ENCODE peak calls at places on chromosomes 3 and 15, in eight cellular contexts. One of them, this sample, is unnamed.

GRCh38 chr3:15148614-15149013 is 49.7 kb upstream of the RBSN start:
- DNase-seq in Panc1: no peak
- DNase-seq in stomach: no peak
- DNase-seq in breast epithelium: no peak
- DNase-seq in GM23338: peak
- DNase-seq in sigmoid colon: no peak
- DNase-seq in upper lobe of left lung: peak
- DNase-seq in K562: peak
- DNase-seq in this sample: no peak

GRCh38 chr3:108218811-108219210 is 3.4 kb downstream of the IFT57 start:
- DNase-seq in Panc1: no peak
- DNase-seq in stomach: no peak
- DNase-seq in breast epithelium: no peak
- DNase-seq in GM23338: no peak
- DNase-seq in sigmoid colon: no peak
- DNase-seq in upper lobe of left lung: no peak
- DNase-seq in K562: no peak
- DNase-seq in this sample: no peak

GRCh38 chr15:80999623-81000036 is 1.1 kb upstream of the TLNRD1 start:
- DNase-seq in Panc1: no peak
- DNase-seq in stomach: peak
- DNase-seq in breast epithelium: peak
- DNase-seq in GM23338: peak
- DNase-seq in sigmoid colon: no peak
- DNase-seq in upper lobe of left lung: peak
- DNase-seq in K562: peak
- DNase-seq in this sample: peak

GRCh38 chr3:183247190-183247589 is 5.9 kb upstream of the B3GNT5 start:
- DNase-seq in Panc1: no peak
- DNase-seq in stomach: no peak
- DNase-seq in breast epithelium: no peak
- DNase-seq in GM23338: peak
- DNase-seq in sigmoid colon: no peak
- DNase-seq in upper lobe of left lung: no peak
- DNase-seq in K562: no peak
- DNase-seq in this sample: no peak

GRCh38 chr3:182979103-182979697 is 1.1 kb downstream of the DCUN1D1 start:
- DNase-seq in Panc1: no peak
- DNase-seq in stomach: no peak
- DNase-seq in breast epithelium: no peak
- DNase-seq in GM23338: no peak
- DNase-seq in sigmoid colon: no peak
- DNase-seq in upper lobe of left lung: no peak
- DNase-seq in K562: no peak
- DNase-seq in this sample: no peak

GRCh38 chr3:152235709-152236298 is 32.9 kb upstream of the MBNL1 start:
- DNase-seq in Panc1: no peak
- DNase-seq in stomach: no peak
- DNase-seq in breast epithelium: no peak
- DNase-seq in GM23338: no peak
- DNase-seq in sigmoid colon: no peak
- DNase-seq in upper lobe of left lung: no peak
- DNase-seq in K562: peak
- DNase-seq in this sample: no peak

GRCh38 chr3:123870033-123870432 is 14.1 kb downstream of the MYLK start:
- DNase-seq in Panc1: no peak
- DNase-seq in stomach: no peak
- DNase-seq in breast epithelium: no peak
- DNase-seq in GM23338: no peak
- DNase-seq in sigmoid colon: no peak
- DNase-seq in upper lobe of left lung: no peak
- DNase-seq in K562: no peak
- DNase-seq in this sample: no peak

GRCh38 chr3:50229490-50229889 is 6.5 kb upstream of the GNAI2 start:
- DNase-seq in Panc1: no peak
- DNase-seq in stomach: no peak
- DNase-seq in breast epithelium: no peak
- DNase-seq in GM23338: no peak
- DNase-seq in sigmoid colon: no peak
- DNase-seq in upper lobe of left lung: no peak
- DNase-seq in K562: no peak
- DNase-seq in this sample: no peak

GRCh38 chr3:63043631-63044030 is 168.4 kb upstream of the CADPS start:
- DNase-seq in Panc1: no peak
- DNase-seq in stomach: no peak
- DNase-seq in breast epithelium: no peak
- DNase-seq in GM23338: no peak
- DNase-seq in sigmoid colon: no peak
- DNase-seq in upper lobe of left lung: no peak
- DNase-seq in K562: no peak
- DNase-seq in this sample: peak

GRCh38 chr3:135192929-135193328 is 397.9 kb downstream of the EPHB1 start:
- DNase-seq in Panc1: no peak
- DNase-seq in stomach: no peak
- DNase-seq in breast epithelium: no peak
- DNase-seq in GM23338: no peak
- DNase-seq in sigmoid colon: no peak
- DNase-seq in upper lobe of left lung: no peak
- DNase-seq in K562: no peak
- DNase-seq in this sample: no peak

DNA sequence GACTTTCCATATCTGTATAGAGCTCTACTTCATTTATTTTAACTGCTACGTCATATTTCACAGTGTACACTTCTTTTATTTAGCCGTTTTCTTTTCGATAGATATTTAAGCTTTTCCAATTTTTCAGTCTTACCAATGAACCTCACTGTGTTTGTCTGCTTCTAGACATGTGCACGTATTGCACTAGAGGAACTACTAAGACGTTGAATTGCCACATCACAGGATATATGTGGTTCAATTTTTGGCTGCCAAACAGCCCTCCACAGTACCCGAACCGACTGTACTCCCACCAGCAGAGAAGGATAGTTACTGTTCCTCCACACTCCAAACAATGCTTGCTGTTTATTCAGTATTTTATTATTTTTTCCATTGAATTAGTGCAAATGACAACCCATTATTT is 2.0 kb downstream of the NR1I2 start:
- DNase-seq in Panc1: no peak
- DNase-seq in stomach: no peak
- DNase-seq in breast epithelium: no peak
- DNase-seq in GM23338: no peak
- DNase-seq in sigmoid colon: no peak
- DNase-seq in upper lobe of left lung: no peak
- DNase-seq in K562: no peak
- DNase-seq in this sample: no peak
- TF ChIP-seq POLR2AphosphoS5 in Panc1: no peak
- TF ChIP-seq POLR2AphosphoS5 in stomach: no peak
- TF ChIP-seq POLR2AphosphoS5 in breast epithelium: no peak
- TF ChIP-seq POLR2AphosphoS5 in GM23338: no peak
- TF ChIP-seq POLR2AphosphoS5 in sigmoid colon: no peak
- TF ChIP-seq POLR2AphosphoS5 in upper lobe of left lung: no peak
- TF ChIP-seq POLR2AphosphoS5 in K562: no peak
- TF ChIP-seq POLR2AphosphoS5 in this sample: no peak

DNA sequence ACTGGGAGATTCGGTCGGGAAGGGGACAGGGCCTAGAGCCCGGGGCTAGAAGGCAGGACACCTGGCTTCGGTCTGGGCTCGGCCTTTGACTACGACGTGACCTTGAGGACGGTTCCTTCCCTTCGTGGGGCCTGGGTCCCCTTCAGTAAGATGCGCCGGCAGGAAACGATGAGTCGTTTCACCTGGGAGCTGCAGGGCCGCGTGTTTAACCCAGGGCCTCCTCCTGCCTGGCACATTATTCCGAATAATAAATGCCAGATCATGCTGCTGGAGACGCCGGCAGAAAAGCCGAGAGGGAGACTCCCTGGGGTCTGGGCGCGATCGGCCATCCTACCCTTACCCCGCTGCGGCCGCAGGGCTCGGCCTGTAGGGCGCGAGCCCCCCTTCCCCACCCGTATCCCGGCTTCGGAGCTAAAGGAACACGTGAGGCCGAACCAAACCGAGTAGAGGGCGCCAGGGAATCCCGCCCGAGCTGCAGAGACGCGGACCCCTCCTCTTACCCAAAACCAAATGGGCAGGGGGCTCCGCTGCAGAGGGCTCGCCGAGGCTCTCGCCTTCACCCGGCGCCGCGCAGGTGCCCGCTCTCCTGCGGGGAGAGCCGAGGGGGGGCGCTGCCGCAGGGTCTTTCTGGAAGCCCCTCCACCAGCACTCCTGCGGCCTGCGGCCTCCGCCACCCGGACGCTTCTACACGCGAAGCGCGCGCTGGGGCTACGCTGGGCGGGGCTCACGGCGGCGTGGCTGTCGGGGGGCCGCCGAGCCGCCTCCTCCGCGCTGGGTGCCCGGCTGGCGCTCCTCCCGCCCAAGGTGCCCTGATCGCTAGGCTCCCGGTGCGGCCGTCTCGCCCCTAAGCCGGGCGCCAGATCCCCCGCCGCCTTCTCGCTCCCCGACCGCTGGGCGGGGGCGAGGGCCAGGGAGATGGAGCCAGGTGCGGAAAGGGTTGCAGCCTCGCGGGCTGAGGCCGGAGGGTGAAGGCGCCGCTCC is at the start of gene BDH1:
- DNase-seq in Panc1: no peak
- DNase-seq in stomach: peak
- DNase-seq in breast epithelium: no peak
- DNase-seq in GM23338: peak
- DNase-seq in sigmoid colon: no peak
- DNase-seq in upper lobe of left lung: peak
- DNase-seq in K562: no peak
- DNase-seq in this sample: peak
- TF ChIP-seq POLR2AphosphoS5 in Panc1: no peak
- TF ChIP-seq POLR2AphosphoS5 in stomach: peak
- TF ChIP-seq POLR2AphosphoS5 in breast epithelium: no peak
- TF ChIP-seq POLR2AphosphoS5 in GM23338: peak
- TF ChIP-seq POLR2AphosphoS5 in sigmoid colon: no peak
- TF ChIP-seq POLR2AphosphoS5 in upper lobe of left lung: no peak
- TF ChIP-seq POLR2AphosphoS5 in K562: no peak
- TF ChIP-seq POLR2AphosphoS5 in this sample: peak

GRCh38 chr3:173098959-173099358 is 42.1 kb downstream of the SPATA16 start:
- DNase-seq in Panc1: no peak
- DNase-seq in stomach: no peak
- DNase-seq in breast epithelium: no peak
- DNase-seq in GM23338: no peak
- DNase-seq in sigmoid colon: no peak
- DNase-seq in upper lobe of left lung: no peak
- DNase-seq in K562: no peak
- DNase-seq in this sample: no peak
- TF ChIP-seq POLR2AphosphoS5 in Panc1: no peak
- TF ChIP-seq POLR2AphosphoS5 in stomach: no peak
- TF ChIP-seq POLR2AphosphoS5 in breast epithelium: no peak
- TF ChIP-seq POLR2AphosphoS5 in GM23338: no peak
- TF ChIP-seq POLR2AphosphoS5 in sigmoid colon: no peak
- TF ChIP-seq POLR2AphosphoS5 in upper lobe of left lung: no peak
- TF ChIP-seq POLR2AphosphoS5 in K562: no peak
- TF ChIP-seq POLR2AphosphoS5 in this sample: no peak

GRCh38 chr3:29521751-29522150 is 240.9 kb downstream of the RBMS3 start:
- DNase-seq in Panc1: no peak
- DNase-seq in stomach: no peak
- DNase-seq in breast epithelium: no peak
- DNase-seq in GM23338: no peak
- DNase-seq in sigmoid colon: no peak
- DNase-seq in upper lobe of left lung: no peak
- DNase-seq in K562: no peak
- DNase-seq in this sample: no peak

GRCh38 chr3:29527251-29527650 is 246.4 kb downstream of the RBMS3 start:
- DNase-seq in Panc1: no peak
- DNase-seq in stomach: no peak
- DNase-seq in breast epithelium: no peak
- DNase-seq in GM23338: no peak
- DNase-seq in sigmoid colon: no peak
- DNase-seq in upper lobe of left lung: no peak
- DNase-seq in K562: no peak
- DNase-seq in this sample: no peak

GRCh38 chr3:29520764-29521163 is 239.9 kb downstream of the RBMS3 start:
- DNase-seq in Panc1: no peak
- DNase-seq in stomach: no peak
- DNase-seq in breast epithelium: no peak
- DNase-seq in GM23338: no peak
- DNase-seq in sigmoid colon: no peak
- DNase-seq in upper lobe of left lung: no peak
- DNase-seq in K562: no peak
- DNase-seq in this sample: no peak

GRCh38 chr3:29525254-29525881 is 244.5 kb downstream of the RBMS3 start:
- DNase-seq in Panc1: no peak
- DNase-seq in stomach: peak
- DNase-seq in breast epithelium: no peak
- DNase-seq in GM23338: no peak
- DNase-seq in sigmoid colon: peak
- DNase-seq in upper lobe of left lung: peak
- DNase-seq in K562: no peak
- DNase-seq in this sample: peak
- TF ChIP-seq POLR2AphosphoS5 in Panc1: no peak
- TF ChIP-seq POLR2AphosphoS5 in stomach: peak
- TF ChIP-seq POLR2AphosphoS5 in breast epithelium: peak
- TF ChIP-seq POLR2AphosphoS5 in GM23338: no peak
- TF ChIP-seq POLR2AphosphoS5 in sigmoid colon: peak
- TF ChIP-seq POLR2AphosphoS5 in upper lobe of left lung: peak
- TF ChIP-seq POLR2AphosphoS5 in K562: no peak
- TF ChIP-seq POLR2AphosphoS5 in this sample: peak

DNA sequence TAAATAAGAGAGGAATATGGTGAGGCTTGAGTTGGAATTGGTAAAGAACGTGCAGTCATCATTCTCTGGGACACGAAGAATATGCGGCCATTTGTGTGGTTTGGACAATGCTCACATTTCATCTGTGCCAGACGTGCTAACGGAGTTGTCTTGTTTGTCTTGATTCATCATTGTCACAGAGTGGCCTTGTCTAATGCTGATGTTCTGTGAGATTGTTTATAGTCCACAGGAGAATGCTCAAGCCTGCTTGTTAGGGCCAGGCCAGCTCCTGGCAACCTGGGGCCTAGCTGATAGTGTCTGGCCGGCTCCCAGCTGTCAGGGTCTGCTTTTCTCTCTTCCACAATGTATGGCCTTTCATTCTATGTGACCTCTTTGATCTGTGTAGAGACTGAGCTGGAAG is 384.7 kb downstream of the EDEM1 start:
- DNase-seq in Panc1: no peak
- DNase-seq in stomach: no peak
- DNase-seq in breast epithelium: no peak
- DNase-seq in GM23338: no peak
- DNase-seq in sigmoid colon: no peak
- DNase-seq in upper lobe of left lung: no peak
- DNase-seq in K562: no peak
- DNase-seq in this sample: no peak
- TF ChIP-seq POLR2AphosphoS5 in Panc1: no peak
- TF ChIP-seq POLR2AphosphoS5 in stomach: no peak
- TF ChIP-seq POLR2AphosphoS5 in breast epithelium: no peak
- TF ChIP-seq POLR2AphosphoS5 in GM23338: no peak
- TF ChIP-seq POLR2AphosphoS5 in sigmoid colon: no peak
- TF ChIP-seq POLR2AphosphoS5 in upper lobe of left lung: no peak
- TF ChIP-seq POLR2AphosphoS5 in K562: no peak
- TF ChIP-seq POLR2AphosphoS5 in this sample: no peak